ENCODE peak calls at places on chromosomes 12 and 14, in ten cellular contexts. Q is A549, W is cardiac muscle cell, A is stomach, H is fibroblast of lung, R is ovary, L is HepG2, O is adipocyte, C is IMR-90, V is transverse colon. M is an unnamed sample.

GRCh38 chr12:1836854-1837411 is 16.6 kb downstream of the LRTM2 start:
- DNase-seq in Q (no peak), W (no peak), A (no peak), H (no peak), R (no peak), L (peak; percentile 17), O (no peak), C (no peak), V (no peak), M (peak; percentile 72)

GRCh38 chr12:22275847-22276246 is 58.7 kb downstream of the ST8SIA1 start:
- DNase-seq in Q (peak; percentile 82), W (peak; percentile 37), A (peak; percentile 45), H (peak; percentile 100), R (peak; percentile 83), L (no peak), O (peak; percentile 98), C (peak; percentile 99), V (peak; percentile 67), M (no peak)

GRCh38 chr14:100889641-100890040 is 13.9 kb downstream of the RTL1 start:
- DNase-seq in Q (no peak), W (no peak), A (peak; percentile 8), H (no peak), R (no peak), L (no peak), O (no peak), C (no peak), V (no peak), M (no peak)

GRCh38 chr14:52348279-52348678 is 34.2 kb downstream of the PTGER2 start:
- DNase-seq in Q (no peak), W (no peak), A (no peak), H (peak; percentile 74), R (no peak), L (no peak), O (no peak), C (peak; percentile 50), V (no peak), M (no peak)

GRCh38 chr12:46385439-46385838 is 12.9 kb upstream of the SLC38A2 start:
- DNase-seq in Q (peak; percentile 31), W (no peak), A (no peak), H (no peak), R (no peak), L (peak; percentile 59), O (no peak), C (no peak), V (no peak), M (no peak)

GRCh38 chr14:89267163-89267562 is 149.9 kb downstream of the FOXN3 start:
- DNase-seq in Q (no peak), W (no peak), A (no peak), H (no peak), R (no peak), L (no peak), O (no peak), C (no peak), V (no peak), M (no peak)

GRCh38 chr14:61219673-61220072 is 61.5 kb downstream of the TMEM30B start:
- DNase-seq in Q (no peak), W (no peak), A (no peak), H (peak; percentile 42), R (no peak), L (no peak), O (peak; percentile 58), C (peak; percentile 60), V (no peak), M (no peak)

GRCh38 chr14:20350280-20350679 is 6.8 kb downstream of the PARP2 start:
- DNase-seq in Q (no peak), W (no peak), A (no peak), H (no peak), R (no peak), L (no peak), O (no peak), C (peak; percentile 20), V (no peak), M (no peak)

GRCh38 chr12:16189849-16190248 is 87.6 kb downstream of the SLC15A5 start:
- DNase-seq in Q (peak; percentile 73), W (peak; percentile 58), A (no peak), H (peak; percentile 53), R (no peak), L (peak; percentile 29), O (peak; percentile 7), C (peak; percentile 28), V (no peak), M (no peak)

GRCh38 chr14:93926873-93927571 is at the start of gene FAM181A:
- DNase-seq in Q (no peak), W (no peak), A (no peak), H (no peak), R (no peak), L (no peak), O (peak; percentile 14), C (no peak), V (no peak), M (no peak)

GRCh38 chr12:67415473-67415872 is 146.3 kb downstream of the CAND1 start:
- DNase-seq in Q (peak; percentile 34), W (peak; percentile 65), A (no peak), H (peak; percentile 55), R (no peak), L (peak; percentile 9), O (peak; percentile 28), C (peak; percentile 27), V (no peak), M (no peak)

GRCh38 chr14:75315143-75315542 is 36.5 kb downstream of the FOS start:
- DNase-seq in Q (no peak), W (no peak), A (peak; percentile 54), H (peak; percentile 83), R (no peak), L (no peak), O (peak; percentile 73), C (peak; percentile 52), V (peak; percentile 43), M (peak; percentile 44)

GRCh38 chr12:92912052-92912451 is 17.0 kb downstream of the EEA1 start:
- DNase-seq in Q (no peak), W (no peak), A (no peak), H (peak; percentile 17), R (no peak), L (no peak), O (peak; percentile 15), C (peak; percentile 32), V (no peak), M (no peak)

GRCh38 chr14:28756896-28757570 is 9.6 kb upstream of the FOXG1 start:
- DNase-seq in Q (peak; percentile 48), W (peak; percentile 64), A (no peak), H (peak; percentile 70), R (no peak), L (peak; percentile 72), O (peak; percentile 64), C (peak; percentile 54), V (no peak), M (peak; percentile 39)

GRCh38 chr12:19546027-19546426 is 106.7 kb downstream of the AEBP2 start:
- DNase-seq in Q (no peak), W (peak; percentile 4), A (no peak), H (peak; percentile 49), R (no peak), L (no peak), O (peak; percentile 42), C (no peak), V (no peak), M (no peak)

GRCh38 chr12:79689041-79689476 is 1.7 kb downstream of the PAWR start:
- DNase-seq in Q (peak; percentile 44), W (no peak), A (no peak), H (no peak), R (no peak), L (peak; percentile 28), O (no peak), C (no peak), V (no peak), M (no peak)
- H3K4me3 ChIP-seq in Q (peak overlapping the region; percentile 88), W (peak overlapping the region; percentile 94), A (peak overlapping the region; percentile 81), H (peak overlapping the region; percentile 86), R (peak overlapping the region; percentile 65), L (peak overlapping the region; percentile 96), O (peak overlapping the region; percentile 86), C (peak overlapping the region; percentile 96), V (peak overlapping the region; percentile 9), M (no peak overlapping the region)

DNA sequence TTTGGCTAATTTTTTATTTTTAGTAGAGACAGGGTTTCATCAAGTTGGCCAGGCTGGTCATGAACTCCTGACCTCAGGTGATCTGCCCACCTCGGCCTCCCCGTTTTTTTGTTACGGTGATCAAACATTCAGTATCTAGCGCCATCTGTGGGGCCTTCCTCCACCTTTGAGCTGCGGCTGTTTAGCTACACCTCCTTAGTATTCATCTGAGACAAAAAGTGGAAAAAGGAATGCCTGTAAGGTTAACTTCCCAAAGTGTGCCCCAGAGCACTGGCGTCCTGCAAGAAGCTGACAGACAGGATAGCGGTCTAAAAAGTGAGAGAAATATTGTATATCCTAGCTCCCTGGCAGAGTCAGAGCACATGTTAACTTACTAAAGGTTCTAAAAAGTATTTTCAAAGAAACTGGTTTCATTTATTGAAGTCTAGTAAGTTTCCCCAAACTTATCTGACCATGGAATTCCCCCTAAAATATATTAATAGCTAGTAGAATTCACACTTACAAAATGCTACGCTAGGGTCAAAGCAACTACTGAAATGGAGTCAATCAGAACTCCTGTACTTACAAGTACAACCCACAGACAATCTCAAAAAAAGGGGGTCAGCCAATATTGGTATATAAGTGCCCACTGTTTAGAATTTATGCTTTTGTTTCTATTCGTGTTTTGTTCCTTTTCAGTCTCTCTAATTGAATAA is 59.1 kb downstream of the DUSP16 start:
- DNase-seq in Q (no peak), W (no peak), A (no peak), H (no peak), R (no peak), L (no peak), O (no peak), C (no peak), V (no peak), M (no peak)
- H3K4me1 ChIP-seq in Q (peaks cover 25% of the 10 kb centered on the region), W (peaks cover 30% of the 10 kb centered on the region), A (peaks cover 25% of the 10 kb centered on the region), H (peaks cover 6% of the 10 kb centered on the region), R (peaks cover 7% of the 10 kb centered on the region), L (peaks cover 46% of the 10 kb centered on the region), O (peaks cover 29% of the 10 kb centered on the region), C (peaks cover 10% of the 10 kb centered on the region), V (peaks cover 24% of the 10 kb centered on the region), M (peaks cover 28% of the 10 kb centered on the region)

GRCh38 chr12:4266990-4267389 is 6.6 kb upstream of the CCND2 start:
- DNase-seq in Q (no peak), W (no peak), A (no peak), H (no peak), R (no peak), L (no peak), O (no peak), C (no peak), V (no peak), M (no peak)
- H3K9me3 ChIP-seq in Q (no peaks in the 10 kb centered on the region), W (no peaks in the 10 kb centered on the region), A (no peaks in the 10 kb centered on the region), H (no peaks in the 10 kb centered on the region), R (no peaks in the 10 kb centered on the region), L (no peaks in the 10 kb centered on the region), O (no peaks in the 10 kb centered on the region), C (peaks cover 4% of the 10 kb centered on the region), V (no peaks in the 10 kb centered on the region), M (no peaks in the 10 kb centered on the region)

DNA sequence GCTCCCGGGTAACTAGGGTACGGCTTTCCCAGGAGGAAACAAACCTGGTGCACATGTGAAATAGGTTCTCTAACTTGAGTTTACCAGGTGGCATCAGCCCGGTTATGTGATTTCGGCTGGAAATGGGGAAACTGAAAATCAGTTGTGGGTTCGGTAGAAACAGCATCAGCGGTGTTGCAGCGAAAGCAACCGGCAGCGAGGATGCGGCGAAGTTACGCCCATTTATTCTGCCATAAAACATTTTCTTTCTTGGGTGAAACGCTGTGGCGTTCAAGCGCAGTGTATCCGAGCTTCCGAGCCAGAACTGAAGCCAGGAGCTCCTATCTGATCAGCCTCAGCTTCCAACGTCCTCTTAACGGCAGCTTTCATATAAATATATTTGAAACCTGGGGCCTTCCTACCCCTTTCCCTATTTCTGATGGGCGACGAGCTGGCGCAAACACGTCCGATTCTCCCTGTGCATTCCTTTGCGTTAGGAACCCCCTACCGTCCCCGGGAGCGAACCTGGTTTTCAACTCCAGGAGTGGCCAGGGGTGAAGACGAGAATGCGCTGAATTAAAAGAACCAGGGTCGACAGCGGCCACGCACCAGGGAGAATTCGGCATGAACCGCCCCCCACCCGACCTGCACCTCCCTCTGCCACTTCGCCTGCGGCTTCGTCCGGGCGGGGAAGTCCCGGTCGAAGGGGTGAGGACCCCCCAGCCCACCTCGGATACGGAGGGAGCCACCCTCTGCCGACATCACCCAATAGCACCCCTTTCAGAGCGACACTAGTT is 1.6 kb downstream of the DPF3 start:
- DNase-seq in Q (no peak), W (peak; percentile 82), A (no peak), H (peak; percentile 47), R (peak; percentile 46), L (no peak), O (peak; percentile 63), C (peak; percentile 43), V (peak; percentile 30), M (peak; percentile 48)
- H3K4me3 ChIP-seq in Q (peak overlapping the region; percentile 60), W (peak overlapping the region; percentile 89), A (peak overlapping the region; percentile 75), H (peak overlapping the region; percentile 94), R (peak overlapping the region; percentile 53), L (peak overlapping the region; percentile 73), O (peak overlapping the region; percentile 98), C (peak overlapping the region; percentile 76), V (peak overlapping the region; percentile 15), M (peak overlapping the region; percentile 95)